ENCODE peak calls at places on chromosomes 1 and 21, in nine cellular contexts. K, R, Y, A, T, C, Q, J and N are unnamed samples.

GRCh38 chr1:100584761-100585745 is 47.1 kb downstream of the GPR88 start:
- DNase-seq in K (no peak), R (no peak), Y (peak), A (no peak), T (no peak), C (no peak), Q (no peak), J (peak), N (no peak)

GRCh38 chr1:229420765-229421164 is 13.1 kb downstream of the ACTA1 start:
- DNase-seq in K (no peak), R (no peak), Y (no peak), A (no peak), T (no peak), C (peak), Q (no peak), J (no peak), N (no peak)

GRCh38 chr1:224745388-224745787 is 129.3 kb downstream of the CNIH3 start:
- DNase-seq in K (no peak), R (no peak), Y (no peak), A (no peak), T (no peak), C (no peak), Q (no peak), J (no peak), N (no peak)

GRCh38 chr1:221274373-221274772 is 395.1 kb downstream of the HLX start:
- DNase-seq in K (no peak), R (no peak), Y (no peak), A (no peak), T (no peak), C (no peak), Q (peak), J (no peak), N (no peak)

GRCh38 chr1:82517586-82517985 is 716.9 kb downstream of the ADGRL2 start:
- DNase-seq in K (no peak), R (no peak), Y (peak), A (peak), T (peak), C (peak), Q (no peak), J (peak), N (no peak)

GRCh38 chr1:89723863-89724262 is 90.9 kb downstream of the LRRC8C start:
- DNase-seq in K (no peak), R (no peak), Y (peak), A (no peak), T (peak), C (no peak), Q (no peak), J (peak), N (no peak)

GRCh38 chr1:161225178-161225533 is 704 bp upstream of the TOMM40L start:
- DNase-seq in K (no peak), R (no peak), Y (no peak), A (no peak), T (no peak), C (peak), Q (no peak), J (no peak), N (no peak)

GRCh38 chr1:195097316-195097715 is 1510.9 kb downstream of the KCNT2 start:
- DNase-seq in K (no peak), R (no peak), Y (peak), A (no peak), T (no peak), C (no peak), Q (no peak), J (no peak), N (no peak)

GRCh38 chr1:117106478-117106877 is 15.1 kb downstream of the TRIM45 start:
- DNase-seq in K (peak), R (no peak), Y (no peak), A (no peak), T (no peak), C (no peak), Q (no peak), J (no peak), N (no peak)

GRCh38 chr1:3292051-3292722 is 162.3 kb upstream of the ARHGEF16 start:
- DNase-seq in K (no peak), R (no peak), Y (no peak), A (no peak), T (peak), C (no peak), Q (no peak), J (no peak), N (no peak)

GRCh38 chr21:25103500-25104207 is 503.6 kb downstream of the MRPL39 start:
- DNase-seq in K (no peak), R (no peak), Y (peak), A (no peak), T (no peak), C (no peak), Q (no peak), J (no peak), N (no peak)

GRCh38 chr1:205948000-205948399 is 4.7 kb upstream of the SLC26A9 start:
- DNase-seq in K (no peak), R (no peak), Y (no peak), A (no peak), T (no peak), C (no peak), Q (no peak), J (no peak), N (no peak)

GRCh38 chr1:41404308-41404755 is 43.1 kb downstream of the FOXO6 start:
- DNase-seq in K (no peak), R (no peak), Y (peak), A (no peak), T (no peak), C (no peak), Q (peak), J (no peak), N (no peak)

GRCh38 chr1:239960387-239960786 is 131.3 kb upstream of the FMN2 start:
- DNase-seq in K (no peak), R (no peak), Y (no peak), A (no peak), T (no peak), C (no peak), Q (no peak), J (no peak), N (no peak)

GRCh38 chr1:44848456-44849181 is 5.6 kb upstream of the PTCH2 start:
- DNase-seq in K (no peak), R (no peak), Y (no peak), A (peak), T (no peak), C (no peak), Q (no peak), J (no peak), N (no peak)

GRCh38 chr1:26998319-26999300 is 5.1 kb downstream of the TRNP1 start:
- DNase-seq in K (no peak), R (no peak), Y (peak), A (no peak), T (no peak), C (no peak), Q (no peak), J (peak), N (no peak)

GRCh38 chr21:46368533-46369285 is 44.8 kb downstream of the PCNT start:
- DNase-seq in K (no peak), R (no peak), Y (no peak), A (no peak), T (no peak), C (no peak), Q (no peak), J (no peak), N (no peak)

GRCh38 chr1:172948457-172948856 is 102.3 kb downstream of the TNFSF18 start:
- DNase-seq in K (peak), R (no peak), Y (peak), A (no peak), T (no peak), C (no peak), Q (no peak), J (peak), N (no peak)

GRCh38 chr1:183023146-183023600 is at the start of gene LAMC1:
- DNase-seq in K (no peak), R (peak), Y (peak), A (no peak), T (peak), C (peak), Q (peak), J (peak), N (no peak)

GRCh38 chr1:113769599-113769970 is 10.3 kb upstream of the PHTF1 start:
- DNase-seq in K (no peak), R (no peak), Y (no peak), A (no peak), T (no peak), C (no peak), Q (no peak), J (no peak), N (no peak)

GRCh38 chr1:94901841-94902240 is 25.1 kb downstream of the CNN3 start:
- DNase-seq in K (no peak), R (no peak), Y (peak), A (no peak), T (no peak), C (no peak), Q (no peak), J (no peak), N (no peak)

GRCh38 chr1:180863158-180863775 is 49.4 kb upstream of the KIAA1614 start:
- DNase-seq in K (no peak), R (no peak), Y (peak), A (peak), T (no peak), C (peak), Q (peak), J (peak), N (no peak)

GRCh38 chr1:239811211-239811902 is 280.3 kb upstream of the FMN2 start:
- DNase-seq in K (peak), R (no peak), Y (peak), A (no peak), T (no peak), C (no peak), Q (no peak), J (no peak), N (no peak)

GRCh38 chr1:12339861-12340557 is 110.2 kb downstream of the VPS13D start:
- DNase-seq in K (no peak), R (no peak), Y (no peak), A (no peak), T (no peak), C (peak), Q (peak), J (no peak), N (no peak)

GRCh38 chr1:167860231-167860923 is 53.6 kb downstream of the ADCY10 start:
- DNase-seq in K (no peak), R (no peak), Y (peak), A (no peak), T (no peak), C (no peak), Q (no peak), J (peak), N (no peak)

GRCh38 chr1:222387020-222387816 is 160.7 kb downstream of the HHIPL2 start:
- DNase-seq in K (no peak), R (no peak), Y (no peak), A (no peak), T (no peak), C (peak), Q (no peak), J (no peak), N (no peak)

GRCh38 chr1:180250499-180250770 is 20.4 kb downstream of the LHX4 start:
- DNase-seq in K (no peak), R (no peak), Y (no peak), A (no peak), T (no peak), C (no peak), Q (no peak), J (no peak), N (no peak)

GRCh38 chr1:77876884-77877283 is 11.5 kb upstream of the NEXN start:
- DNase-seq in K (no peak), R (no peak), Y (peak), A (no peak), T (no peak), C (no peak), Q (no peak), J (no peak), N (no peak)

GRCh38 chr21:14787312-14787711 is 241.2 kb upstream of the SAMSN1 start:
- DNase-seq in K (no peak), R (no peak), Y (no peak), A (no peak), T (no peak), C (no peak), Q (no peak), J (no peak), N (no peak)

GRCh38 chr21:41636636-41637625 is 129.0 kb upstream of the TMPRSS2 start:
- DNase-seq in K (no peak), R (no peak), Y (no peak), A (no peak), T (no peak), C (no peak), Q (peak), J (no peak), N (no peak)

GRCh38 chr1:11772458-11772857 is 10.5 kb downstream of the C1orf167 start:
- DNase-seq in K (no peak), R (no peak), Y (no peak), A (no peak), T (no peak), C (no peak), Q (no peak), J (no peak), N (no peak)